ENCODE peak calls at places on chromosomes 12 and 14, in ten cellular contexts. Y, X, M, Q, Z, P, C, K, J and D are unnamed samples.

GRCh38 chr14:94144765-94145164 is 15.4 kb upstream of the IFI27L2 start:
- DNase-seq in Y (no peak), X (no peak), M (no peak), Q (no peak), Z (no peak), P (no peak), C (no peak), K (no peak), J (no peak), D (no peak)

GRCh38 chr14:76964695-76965094 is 63.8 kb downstream of the IRF2BPL start:
- DNase-seq in Y (no peak), X (no peak), M (no peak), Q (no peak), Z (no peak), P (no peak), C (no peak), K (no peak), J (no peak), D (no peak)

GRCh38 chr12:80195143-80195726 is 95.9 kb downstream of the OTOGL start:
- DNase-seq in Y (peak; percentile 34), X (no peak), M (peak; percentile 74), Q (no peak), Z (peak; percentile 51), P (no peak), C (no peak), K (no peak), J (peak; percentile 26), D (peak; percentile 47)

GRCh38 chr14:40850191-40850590 is 756.5 kb upstream of the LRFN5 start:
- DNase-seq in Y (no peak), X (no peak), M (no peak), Q (no peak), Z (no peak), P (no peak), C (no peak), K (no peak), J (no peak), D (no peak)

GRCh38 chr12:132323171-132324010 is 6.0 kb downstream of the GALNT9 start:
- DNase-seq in Y (no peak), X (no peak), M (no peak), Q (no peak), Z (no peak), P (no peak), C (no peak), K (no peak), J (no peak), D (no peak)

GRCh38 chr14:63205850-63206249 is 1.6 kb downstream of the RHOJ start:
- DNase-seq in Y (no peak), X (no peak), M (no peak), Q (no peak), Z (no peak), P (no peak), C (no peak), K (no peak), J (no peak), D (no peak)

GRCh38 chr12:105279460-105280056 is 43.6 kb upstream of the APPL2 start:
- DNase-seq in Y (peak; percentile 33), X (no peak), M (no peak), Q (no peak), Z (peak; percentile 55), P (no peak), C (peak; percentile 6), K (no peak), J (no peak), D (no peak)

GRCh38 chr12:5135126-5135525 is 91.4 kb downstream of the KCNA5 start:
- DNase-seq in Y (no peak), X (no peak), M (no peak), Q (no peak), Z (no peak), P (no peak), C (no peak), K (no peak), J (no peak), D (no peak)

GRCh38 chr12:5203274-5203673 is 159.6 kb downstream of the KCNA5 start:
- DNase-seq in Y (no peak), X (no peak), M (no peak), Q (no peak), Z (no peak), P (no peak), C (no peak), K (no peak), J (no peak), D (no peak)

GRCh38 chr12:74945771-74946198 is 263.9 kb downstream of the KCNC2 start:
- DNase-seq in Y (no peak), X (no peak), M (no peak), Q (no peak), Z (no peak), P (no peak), C (no peak), K (no peak), J (peak; percentile 85), D (peak; percentile 96)

GRCh38 chr14:90893028-90893427 is 76.8 kb upstream of the TTC7B start:
- DNase-seq in Y (no peak), X (no peak), M (no peak), Q (no peak), Z (no peak), P (no peak), C (no peak), K (no peak), J (no peak), D (no peak)

GRCh38 chr12:130333341-130333740 is 4.3 kb upstream of the PIWIL1 start:
- DNase-seq in Y (no peak), X (no peak), M (no peak), Q (no peak), Z (no peak), P (no peak), C (no peak), K (no peak), J (no peak), D (no peak)

GRCh38 chr14:65304963-65305362 is 107.6 kb upstream of the FUT8 start:
- DNase-seq in Y (no peak), X (no peak), M (no peak), Q (no peak), Z (no peak), P (no peak), C (no peak), K (no peak), J (no peak), D (no peak)

GRCh38 chr14:67360469-67361206 is 510 bp downstream of the EIF2S1 start:
- DNase-seq in Y (no peak), X (no peak), M (no peak), Q (no peak), Z (no peak), P (peak; percentile 15), C (no peak), K (no peak), J (no peak), D (no peak)

GRCh38 chr12:75908961-75909699 is 122.4 kb downstream of the PHLDA1 start:
- DNase-seq in Y (peak; percentile 80), X (no peak), M (peak; percentile 76), Q (no peak), Z (no peak), P (no peak), C (no peak), K (no peak), J (peak; percentile 37), D (no peak)

GRCh38 chr12:95583933-95584332 is 32.7 kb upstream of the USP44 start:
- DNase-seq in Y (no peak), X (no peak), M (no peak), Q (no peak), Z (no peak), P (no peak), C (no peak), K (no peak), J (no peak), D (no peak)

GRCh38 chr12:113130457-113131135 is 5.0 kb downstream of the RASAL1 start:
- DNase-seq in Y (no peak), X (no peak), M (peak; percentile 36), Q (no peak), Z (no peak), P (no peak), C (no peak), K (no peak), J (no peak), D (peak; percentile 84)

GRCh38 chr12:27123642-27124041 is 41.3 kb upstream of the C12orf71 start:
- DNase-seq in Y (no peak), X (no peak), M (no peak), Q (no peak), Z (no peak), P (no peak), C (no peak), K (no peak), J (peak; percentile 40), D (no peak)